ENCODE peak calls at places on chromosome 21, in seven cellular contexts. W, L, J, Y, Q, A and K are unnamed samples.

GRCh38 chr21:24897883-24898282 is 709.4 kb downstream of the MRPL39 start:
- DNase-seq in J (no peak), A (no peak), Q (no peak), L (no peak), Y (no peak), W (no peak), K (no peak)

GRCh38 chr21:30408782-30409494 is 13.1 kb downstream of the KRTAP13-1 start:
- DNase-seq in A (peak; percentile 83), Q (no peak), Y (peak; percentile 27), W (no peak), J (peak; percentile 64), L (peak; percentile 23), K (no peak)

GRCh38 chr21:34707876-34708325 is 39.1 kb downstream of the CLIC6 start:
- DNase-seq in W (no peak), L (no peak), Y (no peak), Q (peak; percentile 63), J (no peak), A (no peak), K (peak; percentile 76)

GRCh38 chr21:23694396-23694795 is 1912.9 kb downstream of the MRPL39 start:
- DNase-seq in Q (no peak), L (no peak), A (no peak), J (no peak), W (no peak), Y (no peak), K (no peak)

GRCh38 chr21:30345014-30345413 is 3.4 kb downstream of the KRTAP23-1 start:
- DNase-seq in L (no peak), Y (no peak), Q (no peak), A (no peak), W (no peak), J (no peak), K (no peak)

GRCh38 chr21:28111151-28111619 is 881.5 kb downstream of the LTN1 start:
- DNase-seq in L (no peak), Y (peak; percentile 15), Q (no peak), W (no peak), A (peak; percentile 62), J (peak; percentile 94), K (no peak)

GRCh38 chr21:34075760-34076159 is 2.4 kb downstream of the MRPS6 start:
- DNase-seq in Y (no peak), W (no peak), J (no peak), L (no peak), A (no peak), Q (no peak), K (no peak)

GRCh38 chr21:14403681-14404318 is 20.9 kb upstream of the HSPA13 start:
- DNase-seq in L (peak; percentile 15), J (peak; percentile 40), A (peak; percentile 25), Y (no peak), W (no peak), Q (no peak), K (peak; percentile 19)

GRCh38 chr21:32867587-32867986 is 96.0 kb upstream of the PAXBP1 start:
- DNase-seq in A (no peak), Y (no peak), J (no peak), W (no peak), L (peak; percentile 58), Q (no peak), K (no peak)

GRCh38 chr21:32611471-32611997 is 643 bp downstream of the CFAP298 start:
- DNase-seq in A (peak; percentile 57), L (peak; percentile 32), Y (peak; percentile 51), Q (no peak), J (no peak), W (peak; percentile 22), K (peak; percentile 61)

GRCh38 chr21:32499249-32500055 is 85.9 kb downstream of the TCP10L start:
- DNase-seq in Q (no peak), Y (no peak), W (no peak), L (no peak), J (peak; percentile 54), A (peak; percentile 46), K (no peak)

GRCh38 chr21:15620892-15621291 is 108.9 kb upstream of the USP25 start:
- DNase-seq in Y (no peak), J (no peak), A (no peak), W (no peak), L (no peak), Q (no peak), K (no peak)
- TF ChIP-seq CTCF in Y (no peak), J (no peak), A (no peak), W (no peak), L (no peak), Q (no peak), K (no peak)

DNA sequence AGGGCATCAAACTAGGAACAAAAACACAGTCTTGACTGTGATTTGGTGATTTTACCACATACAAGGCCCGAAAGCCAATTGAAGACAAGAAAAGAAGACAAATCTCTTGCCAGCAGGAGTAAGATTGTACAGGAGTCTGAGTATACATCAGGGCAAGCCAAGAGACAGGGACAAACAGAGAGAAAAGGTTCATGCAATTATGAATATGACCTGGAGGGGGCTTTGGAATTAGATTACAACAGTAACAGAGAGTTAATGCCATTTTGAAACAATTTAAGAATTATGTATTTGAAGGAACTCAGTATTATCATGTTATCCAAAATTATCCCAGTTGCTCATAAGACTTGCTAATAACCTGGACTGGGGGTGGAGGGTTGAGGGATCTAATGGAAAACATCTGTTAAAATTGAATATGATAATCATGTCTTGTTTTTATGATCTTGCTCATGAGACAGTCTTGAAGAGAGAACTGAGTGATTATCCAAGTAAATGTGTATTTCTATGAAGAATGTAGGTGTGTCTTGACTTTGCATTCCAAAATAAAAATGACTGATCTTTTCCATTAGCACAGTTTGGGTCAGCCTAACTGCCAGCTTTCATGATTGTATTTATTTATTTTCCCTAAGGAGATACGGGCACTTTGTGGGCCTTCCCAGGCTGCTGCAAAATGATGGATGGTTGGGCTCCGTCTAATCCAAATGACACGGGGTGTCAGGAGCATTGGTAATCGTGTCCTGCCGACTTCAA is 117.7 kb downstream of the ERG start:
- DNase-seq in A (no peak), Q (no peak), J (no peak), L (peak; percentile 30), W (no peak), Y (no peak), K (no peak)
- TF ChIP-seq CTCF in A (peak; percentile 48), Q (peak; percentile 21), J (peak; percentile 42), L (peak; percentile 15), W (no peak), Y (peak; percentile 30), K (no peak)

GRCh38 chr21:44071359-44072104 is 35.7 kb upstream of the PWP2 start:
- DNase-seq in Y (no peak), W (no peak), Q (no peak), A (no peak), J (no peak), L (no peak), K (no peak)
- TF ChIP-seq CTCF in Y (no peak), W (no peak), Q (no peak), A (no peak), J (no peak), L (no peak), K (no peak)

DNA sequence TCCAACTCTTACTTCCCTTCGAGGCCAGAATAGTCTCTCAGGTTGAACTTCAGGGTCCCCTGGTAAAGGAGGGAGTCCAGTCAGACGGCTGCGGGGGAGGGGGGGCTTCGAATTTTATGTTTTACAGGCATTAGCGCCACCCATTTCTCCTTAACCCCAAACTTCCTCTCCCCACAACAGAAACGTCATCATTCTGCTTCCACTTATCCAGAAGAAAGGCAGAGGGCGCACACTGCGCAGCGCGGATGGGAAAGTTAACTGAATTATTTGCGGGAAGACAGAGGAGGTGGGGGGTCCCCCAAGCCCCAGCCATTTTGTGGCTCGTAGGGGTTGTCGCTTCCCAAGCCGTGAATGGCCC is 529 bp upstream of the PRMT2 start:
- DNase-seq in L (peak; percentile 69), A (peak; percentile 76), W (no peak), J (peak; percentile 80), Q (no peak), Y (no peak), K (peak; percentile 48)
- TF ChIP-seq CTCF in L (no peak), A (peak; percentile 36), W (no peak), J (no peak), Q (no peak), Y (no peak), K (peak; percentile 22)

GRCh38 chr21:20404915-20405314 is 593.3 kb upstream of the NCAM2 start:
- DNase-seq in J (no peak), Y (no peak), L (no peak), Q (no peak), A (peak; percentile 13), W (no peak), K (no peak)
- TF ChIP-seq CTCF in J (no peak), Y (no peak), L (no peak), Q (no peak), A (no peak), W (no peak), K (no peak)

GRCh38 chr21:44328242-44328895 is 10.8 kb downstream of the CFAP410 start:
- DNase-seq in J (no peak), L (no peak), Q (no peak), A (no peak), Y (no peak), W (no peak), K (no peak)

GRCh38 chr21:44327603-44327974 is 11.6 kb downstream of the CFAP410 start:
- DNase-seq in Q (no peak), L (no peak), Y (no peak), A (no peak), J (no peak), W (no peak), K (no peak)

GRCh38 chr21:44325386-44326271 is 13.6 kb downstream of the CFAP410 start:
- DNase-seq in Y (no peak), L (no peak), J (no peak), Q (no peak), W (no peak), A (no peak), K (no peak)

GRCh38 chr21:44326272-44326647 is 12.9 kb downstream of the CFAP410 start:
- DNase-seq in Y (no peak), Q (no peak), L (no peak), W (no peak), A (no peak), J (no peak), K (no peak)

GRCh38 chr21:44326716-44327602 is 12.2 kb downstream of the CFAP410 start:
- DNase-seq in J (no peak), W (no peak), A (no peak), Y (no peak), L (no peak), Q (no peak), K (no peak)
- TF ChIP-seq CTCF in J (no peak), W (no peak), A (no peak), Y (no peak), L (no peak), Q (no peak), K (no peak)

GRCh38 chr21:40386301-40386911 is 460.6 kb downstream of the DSCAM start:
- DNase-seq in J (no peak), A (peak; percentile 77), W (no peak), Q (no peak), L (peak; percentile 8), Y (peak; percentile 79), K (no peak)
- TF ChIP-seq CTCF in J (peak; percentile 95), A (peak; percentile 37), W (no peak), Q (peak; percentile 34), L (peak; percentile 64), Y (peak; percentile 97), K (peak; percentile 38)